ENCODE peak calls at places on chromosomes 1 and 21, in five cellular contexts. N, C, D, T and Y are unnamed samples.

GRCh38 chr21:34054259-34054658 is 19.1 kb upstream of the MRPS6 start:
- DNase-seq in N (no peak), C (no peak), D (no peak), T (no peak), Y (no peak)

GRCh38 chr1:91670781-91671180 is 170.1 kb downstream of the CDC7 start:
- DNase-seq in N (no peak), C (no peak), D (no peak), T (no peak), Y (no peak)

GRCh38 chr1:210233495-210234253 is 1.1 kb downstream of the SERTAD4 start:
- DNase-seq in N (peak), C (peak), D (no peak), T (no peak), Y (no peak)

GRCh38 chr1:52615489-52616042 is 13.4 kb downstream of the GPX7 start:
- DNase-seq in N (no peak), C (no peak), D (no peak), T (no peak), Y (no peak)

GRCh38 chr1:38690790-38691189 is 168.8 kb downstream of the RRAGC start:
- DNase-seq in N (no peak), C (no peak), D (no peak), T (no peak), Y (no peak)

GRCh38 chr1:115545791-115546733 is 95.7 kb upstream of the VANGL1 start:
- DNase-seq in N (peak), C (peak), D (no peak), T (no peak), Y (no peak)

GRCh38 chr21:29346281-29346680 is 47.6 kb downstream of the BACH1 start:
- DNase-seq in N (no peak), C (no peak), D (no peak), T (no peak), Y (no peak)

GRCh38 chr1:248102847-248103246 is 7.9 kb downstream of the OR2L13 start:
- DNase-seq in N (no peak), C (no peak), D (no peak), T (no peak), Y (no peak)

GRCh38 chr1:93461236-93461635 is 13.3 kb downstream of the FNBP1L start:
- DNase-seq in N (no peak), C (no peak), D (no peak), T (no peak), Y (no peak)

GRCh38 chr1:25701030-25701785 is 84.6 kb downstream of the MAN1C1 start:
- DNase-seq in N (no peak), C (no peak), D (no peak), T (no peak), Y (no peak)

GRCh38 chr1:31837441-31838158 is 21.8 kb upstream of the SPOCD1 start:
- DNase-seq in N (no peak), C (no peak), D (no peak), T (no peak), Y (no peak)

GRCh38 chr1:3409737-3410434 is 44.6 kb upstream of the ARHGEF16 start:
- DNase-seq in N (peak), C (no peak), D (no peak), T (no peak), Y (no peak)

GRCh38 chr1:6481820-6482471 is 9.5 kb downstream of the PLEKHG5 start:
- DNase-seq in N (no peak), C (no peak), D (no peak), T (no peak), Y (no peak)

GRCh38 chr21:29298348-29299045 is at the start of gene BACH1:
- DNase-seq in N (peak), C (peak), D (peak), T (peak), Y (peak)

GRCh38 chr1:96962807-96963206 is 241.2 kb downstream of the PTBP2 start:
- DNase-seq in N (no peak), C (no peak), D (no peak), T (no peak), Y (no peak)

GRCh38 chr1:22665752-22666151 is 12.7 kb downstream of the C1QB start:
- DNase-seq in N (no peak), C (peak), D (no peak), T (no peak), Y (no peak)

GRCh38 chr1:94038511-94038910 is 82.4 kb downstream of the ABCA4 start:
- DNase-seq in N (no peak), C (no peak), D (no peak), T (no peak), Y (no peak)